ENCODE peak calls at places on chromosomes 2 and 18, in four cellular contexts. One of them, this sample, is unnamed.

GRCh38 chr2:186526281-186526680 is 40.2 kb downstream of the ZC3H15 start:
- DNase-seq in CD8-positive, alpha-beta memory T cell: no peak
- DNase-seq in pancreas: no peak
- DNase-seq in prostate gland: no peak
- DNase-seq in this sample: no peak

GRCh38 chr2:116489944-116490343 is 1324.5 kb upstream of the DDX18 start:
- DNase-seq in CD8-positive, alpha-beta memory T cell: no peak
- DNase-seq in pancreas: no peak
- DNase-seq in prostate gland: no peak
- DNase-seq in this sample: no peak

GRCh38 chr2:39175391-39175790 is 54.5 kb upstream of the SOS1 start:
- DNase-seq in CD8-positive, alpha-beta memory T cell: no peak
- DNase-seq in pancreas: no peak
- DNase-seq in prostate gland: no peak
- DNase-seq in this sample: no peak

GRCh38 chr2:56040189-56040588 is 116.6 kb upstream of the EFEMP1 start:
- DNase-seq in CD8-positive, alpha-beta memory T cell: no peak
- DNase-seq in pancreas: peak; percentile 69
- DNase-seq in prostate gland: no peak
- DNase-seq in this sample: no peak

GRCh38 chr2:12083081-12083569 is 336.7 kb downstream of the LPIN1 start:
- DNase-seq in CD8-positive, alpha-beta memory T cell: no peak
- DNase-seq in pancreas: no peak
- DNase-seq in prostate gland: no peak
- DNase-seq in this sample: no peak

GRCh38 chr2:204665244-204665643 is 120.0 kb downstream of the PARD3B start:
- DNase-seq in CD8-positive, alpha-beta memory T cell: no peak
- DNase-seq in pancreas: no peak
- DNase-seq in prostate gland: no peak
- DNase-seq in this sample: no peak

GRCh38 chr2:233325814-233326213 is 18.2 kb downstream of the SAG start:
- DNase-seq in CD8-positive, alpha-beta memory T cell: no peak
- DNase-seq in pancreas: no peak
- DNase-seq in prostate gland: no peak
- DNase-seq in this sample: no peak

GRCh38 chr2:139916822-139917221 is 1136.6 kb upstream of the NXPH2 start:
- DNase-seq in CD8-positive, alpha-beta memory T cell: no peak
- DNase-seq in pancreas: no peak
- DNase-seq in prostate gland: no peak
- DNase-seq in this sample: no peak

GRCh38 chr2:109591236-109591635 is 22.5 kb downstream of the SEPTIN10 start:
- DNase-seq in CD8-positive, alpha-beta memory T cell: no peak
- DNase-seq in pancreas: no peak
- DNase-seq in prostate gland: no peak
- DNase-seq in this sample: no peak

GRCh38 chr2:69177785-69178636 is 165.0 kb downstream of the ANTXR1 start:
- DNase-seq in CD8-positive, alpha-beta memory T cell: no peak
- DNase-seq in pancreas: peak; percentile 68
- DNase-seq in prostate gland: peak; percentile 33
- DNase-seq in this sample: peak; percentile 91

GRCh38 chr18:30682667-30683066 is 359.9 kb downstream of the DSC3 start:
- DNase-seq in CD8-positive, alpha-beta memory T cell: no peak
- DNase-seq in pancreas: no peak
- DNase-seq in prostate gland: no peak
- DNase-seq in this sample: no peak

GRCh38 chr2:27638023-27638637 is 9.3 kb downstream of the GPN1 start:
- DNase-seq in CD8-positive, alpha-beta memory T cell: no peak
- DNase-seq in pancreas: no peak
- DNase-seq in prostate gland: no peak
- DNase-seq in this sample: no peak

GRCh38 chr18:26756556-26756955 is 109.0 kb downstream of the AQP4 start:
- DNase-seq in CD8-positive, alpha-beta memory T cell: no peak
- DNase-seq in pancreas: no peak
- DNase-seq in prostate gland: no peak
- DNase-seq in this sample: no peak

GRCh38 chr18:44911773-44912172 is 231.1 kb downstream of the SETBP1 start:
- DNase-seq in CD8-positive, alpha-beta memory T cell: no peak
- DNase-seq in pancreas: no peak
- DNase-seq in prostate gland: no peak
- DNase-seq in this sample: no peak

GRCh38 chr2:113324684-113325160 is 46.0 kb upstream of the PAX8 start:
- DNase-seq in CD8-positive, alpha-beta memory T cell: no peak
- DNase-seq in pancreas: peak; percentile 77
- DNase-seq in prostate gland: peak; percentile 24
- DNase-seq in this sample: no peak

GRCh38 chr2:69716555-69717120 is 25.3 kb upstream of the ANXA4 start:
- DNase-seq in CD8-positive, alpha-beta memory T cell: no peak
- DNase-seq in pancreas: no peak
- DNase-seq in prostate gland: no peak
- DNase-seq in this sample: no peak

GRCh38 chr18:14978962-14979535 is 231.1 kb downstream of the ANKRD30B start:
- DNase-seq in CD8-positive, alpha-beta memory T cell: no peak
- DNase-seq in pancreas: no peak
- DNase-seq in prostate gland: no peak
- DNase-seq in this sample: no peak

GRCh38 chr2:240506406-240507059 is 51.3 kb downstream of the ANKMY1 start:
- DNase-seq in CD8-positive, alpha-beta memory T cell: no peak
- DNase-seq in pancreas: no peak
- DNase-seq in prostate gland: peak; percentile 1
- DNase-seq in this sample: no peak

GRCh38 chr2:171161425-171162289 is 964 bp upstream of the TLK1 start:
- DNase-seq in CD8-positive, alpha-beta memory T cell: no peak
- DNase-seq in pancreas: no peak
- DNase-seq in prostate gland: no peak
- DNase-seq in this sample: no peak

GRCh38 chr2:68727698-68728375 is 6.8 kb upstream of the ARHGAP25 start:
- DNase-seq in CD8-positive, alpha-beta memory T cell: no peak
- DNase-seq in pancreas: no peak
- DNase-seq in prostate gland: no peak
- DNase-seq in this sample: no peak

GRCh38 chr2:64105676-64106461 is 38.4 kb downstream of the PELI1 start:
- DNase-seq in CD8-positive, alpha-beta memory T cell: no peak
- DNase-seq in pancreas: no peak
- DNase-seq in prostate gland: no peak
- DNase-seq in this sample: peak; percentile 52

GRCh38 chr18:11947214-11948119 is 33.8 kb upstream of the IMPA2 start:
- DNase-seq in CD8-positive, alpha-beta memory T cell: peak; percentile 15
- DNase-seq in pancreas: peak; percentile 87
- DNase-seq in prostate gland: peak; percentile 83
- DNase-seq in this sample: peak; percentile 94

GRCh38 chr2:37681587-37681986 is 10.1 kb upstream of the CDC42EP3 start:
- DNase-seq in CD8-positive, alpha-beta memory T cell: no peak
- DNase-seq in pancreas: no peak
- DNase-seq in prostate gland: no peak
- DNase-seq in this sample: no peak

GRCh38 chr2:1136807-1137663 is 186.4 kb downstream of the SNTG2 start:
- DNase-seq in CD8-positive, alpha-beta memory T cell: no peak
- DNase-seq in pancreas: no peak
- DNase-seq in prostate gland: no peak
- DNase-seq in this sample: no peak

GRCh38 chr2:217645891-217646290 is 356.9 kb downstream of the TNS1 start:
- DNase-seq in CD8-positive, alpha-beta memory T cell: no peak
- DNase-seq in pancreas: no peak
- DNase-seq in prostate gland: no peak
- DNase-seq in this sample: no peak

GRCh38 chr2:239815638-239816035 is 209.5 kb downstream of the NDUFA10 start:
- DNase-seq in CD8-positive, alpha-beta memory T cell: no peak
- DNase-seq in pancreas: no peak
- DNase-seq in prostate gland: no peak
- DNase-seq in this sample: no peak

GRCh38 chr2:165408191-165408590 is 61.3 kb upstream of the CSRNP3 start:
- DNase-seq in CD8-positive, alpha-beta memory T cell: no peak
- DNase-seq in pancreas: no peak
- DNase-seq in prostate gland: peak; percentile 76
- DNase-seq in this sample: no peak

GRCh38 chr2:134406311-134406710 is 152.4 kb downstream of the MGAT5 start:
- DNase-seq in CD8-positive, alpha-beta memory T cell: no peak
- DNase-seq in pancreas: no peak
- DNase-seq in prostate gland: no peak
- DNase-seq in this sample: no peak

GRCh38 chr18:63206433-63207153 is 113.0 kb downstream of the BCL2 start:
- DNase-seq in CD8-positive, alpha-beta memory T cell: no peak
- DNase-seq in pancreas: no peak
- DNase-seq in prostate gland: no peak
- DNase-seq in this sample: no peak

GRCh38 chr2:185955050-185955449 is 216.4 kb downstream of the FSIP2 start:
- DNase-seq in CD8-positive, alpha-beta memory T cell: no peak
- DNase-seq in pancreas: no peak
- DNase-seq in prostate gland: no peak
- DNase-seq in this sample: no peak

GRCh38 chr2:26580751-26581150 is 60.4 kb downstream of the CIB4 start:
- DNase-seq in CD8-positive, alpha-beta memory T cell: no peak
- DNase-seq in pancreas: peak; percentile 24
- DNase-seq in prostate gland: no peak
- DNase-seq in this sample: peak; percentile 7

GRCh38 chr2:235556901-235557300 is 63.1 kb downstream of the AGAP1 start:
- DNase-seq in CD8-positive, alpha-beta memory T cell: no peak
- DNase-seq in pancreas: no peak
- DNase-seq in prostate gland: no peak
- DNase-seq in this sample: no peak

GRCh38 chr2:200350796-200351195 is 44.3 kb downstream of the SPATS2L start:
- DNase-seq in CD8-positive, alpha-beta memory T cell: no peak
- DNase-seq in pancreas: no peak
- DNase-seq in prostate gland: no peak
- DNase-seq in this sample: no peak

GRCh38 chr2:204505946-204506345 is 39.3 kb upstream of the PARD3B start:
- DNase-seq in CD8-positive, alpha-beta memory T cell: no peak
- DNase-seq in pancreas: no peak
- DNase-seq in prostate gland: no peak
- DNase-seq in this sample: no peak

GRCh38 chr18:10437837-10438236 is 16.6 kb upstream of the APCDD1 start:
- DNase-seq in CD8-positive, alpha-beta memory T cell: no peak
- DNase-seq in pancreas: no peak
- DNase-seq in prostate gland: no peak
- DNase-seq in this sample: no peak

GRCh38 chr2:44777542-44777941 is 164.0 kb upstream of the SIX3 start:
- DNase-seq in CD8-positive, alpha-beta memory T cell: no peak
- DNase-seq in pancreas: no peak
- DNase-seq in prostate gland: no peak
- DNase-seq in this sample: no peak

GRCh38 chr2:62196278-62196901 is 475 bp downstream of the B3GNT2 start:
- DNase-seq in CD8-positive, alpha-beta memory T cell: peak; percentile 48
- DNase-seq in pancreas: peak; percentile 81
- DNase-seq in prostate gland: peak; percentile 33
- DNase-seq in this sample: peak; percentile 84

GRCh38 chr2:67616749-67617148 is 219.6 kb downstream of the ETAA1 start:
- DNase-seq in CD8-positive, alpha-beta memory T cell: no peak
- DNase-seq in pancreas: no peak
- DNase-seq in prostate gland: no peak
- DNase-seq in this sample: no peak

GRCh38 chr18:73848656-73849055 is 299.0 kb downstream of the FBXO15 start:
- DNase-seq in CD8-positive, alpha-beta memory T cell: no peak
- DNase-seq in pancreas: no peak
- DNase-seq in prostate gland: no peak
- DNase-seq in this sample: no peak

GRCh38 chr2:128159437-128159836 is 68.4 kb downstream of the UGGT1 start:
- DNase-seq in CD8-positive, alpha-beta memory T cell: no peak
- DNase-seq in pancreas: no peak
- DNase-seq in prostate gland: no peak
- DNase-seq in this sample: no peak
- H3K36me3 ChIP-seq in CD8-positive, alpha-beta memory T cell: peaks cover 35% of the 10 kb centered on the region
- H3K36me3 ChIP-seq in pancreas: no peaks in the 10 kb centered on the region
- H3K36me3 ChIP-seq in prostate gland: no peaks in the 10 kb centered on the region
- H3K36me3 ChIP-seq in this sample: no peaks in the 10 kb centered on the region

DNA sequence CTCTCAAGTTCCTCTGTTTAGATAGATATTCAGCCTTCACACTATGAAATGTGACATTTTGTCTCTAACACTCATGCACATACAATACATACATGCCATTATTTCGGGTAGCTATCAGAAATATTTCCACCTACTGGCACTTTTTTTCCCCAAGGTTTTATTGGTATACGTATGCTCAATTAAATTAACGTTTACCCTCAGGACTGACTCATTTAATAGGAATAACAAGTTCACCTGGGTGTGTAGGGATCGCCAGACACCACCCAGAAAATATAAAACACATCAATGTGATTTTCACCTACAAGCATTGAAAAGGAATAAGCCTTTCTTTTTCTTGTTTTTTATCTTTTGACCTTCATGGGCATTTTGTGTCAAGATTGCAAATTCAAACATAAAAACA is 138.5 kb upstream of the EPAS1 start:
- DNase-seq in CD8-positive, alpha-beta memory T cell: no peak
- DNase-seq in pancreas: no peak
- DNase-seq in prostate gland: no peak
- DNase-seq in this sample: no peak
- H3K36me3 ChIP-seq in CD8-positive, alpha-beta memory T cell: no peaks in the 10 kb centered on the region
- H3K36me3 ChIP-seq in pancreas: no peaks in the 10 kb centered on the region
- H3K36me3 ChIP-seq in prostate gland: no peaks in the 10 kb centered on the region
- H3K36me3 ChIP-seq in this sample: no peaks in the 10 kb centered on the region

GRCh38 chr2:241677392-241677791 is 9.2 kb downstream of the DTYMK start:
- DNase-seq in CD8-positive, alpha-beta memory T cell: no peak
- DNase-seq in pancreas: no peak
- DNase-seq in prostate gland: no peak
- DNase-seq in this sample: no peak

GRCh38 chr2:241680827-241681599 is 5.6 kb downstream of the DTYMK start:
- DNase-seq in CD8-positive, alpha-beta memory T cell: no peak
- DNase-seq in pancreas: no peak
- DNase-seq in prostate gland: no peak
- DNase-seq in this sample: no peak

GRCh38 chr2:241680044-241680443 is 6.6 kb downstream of the DTYMK start:
- DNase-seq in CD8-positive, alpha-beta memory T cell: no peak
- DNase-seq in pancreas: no peak
- DNase-seq in prostate gland: no peak
- DNase-seq in this sample: no peak

GRCh38 chr2:241678307-241678706 is 8.3 kb downstream of the DTYMK start:
- DNase-seq in CD8-positive, alpha-beta memory T cell: no peak
- DNase-seq in pancreas: no peak
- DNase-seq in prostate gland: peak; percentile 57
- DNase-seq in this sample: no peak

GRCh38 chr2:241678784-241679540 is 7.7 kb downstream of the DTYMK start:
- DNase-seq in CD8-positive, alpha-beta memory T cell: no peak
- DNase-seq in pancreas: no peak
- DNase-seq in prostate gland: no peak
- DNase-seq in this sample: no peak
- H3K36me3 ChIP-seq in CD8-positive, alpha-beta memory T cell: peaks cover 13% of the 10 kb centered on the region
- H3K36me3 ChIP-seq in pancreas: no peaks in the 10 kb centered on the region
- H3K36me3 ChIP-seq in prostate gland: no peaks in the 10 kb centered on the region
- H3K36me3 ChIP-seq in this sample: no peaks in the 10 kb centered on the region

DNA sequence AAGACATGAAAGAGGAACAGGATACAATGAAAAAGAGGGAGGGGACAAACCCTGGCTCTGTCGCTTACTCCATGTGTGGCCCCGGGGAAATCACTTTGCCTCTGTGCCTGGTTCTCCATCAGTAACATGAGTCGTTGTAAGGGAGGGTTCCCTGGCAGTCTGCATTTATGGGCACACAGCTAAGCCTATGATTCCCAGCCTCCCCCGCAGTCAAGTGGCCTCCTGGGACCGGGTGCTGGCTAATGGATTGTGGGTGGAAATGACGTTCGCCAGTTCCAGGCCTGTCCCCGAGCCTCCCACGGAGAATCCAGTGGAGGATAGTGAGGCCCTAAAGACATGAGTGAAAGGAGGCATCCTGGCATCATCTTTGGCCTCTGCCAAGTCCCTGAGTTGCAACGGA is 42.7 kb downstream of the SFXN5 start:
- DNase-seq in CD8-positive, alpha-beta memory T cell: no peak
- DNase-seq in pancreas: no peak
- DNase-seq in prostate gland: no peak
- DNase-seq in this sample: no peak
- H3K36me3 ChIP-seq in CD8-positive, alpha-beta memory T cell: no peaks in the 10 kb centered on the region
- H3K36me3 ChIP-seq in pancreas: no peaks in the 10 kb centered on the region
- H3K36me3 ChIP-seq in prostate gland: no peaks in the 10 kb centered on the region
- H3K36me3 ChIP-seq in this sample: no peaks in the 10 kb centered on the region

GRCh38 chr2:127953128-127953718 is 67.5 kb upstream of the AMMECR1L start:
- DNase-seq in CD8-positive, alpha-beta memory T cell: no peak
- DNase-seq in pancreas: no peak
- DNase-seq in prostate gland: no peak
- DNase-seq in this sample: no peak
- H3K36me3 ChIP-seq in CD8-positive, alpha-beta memory T cell: peaks cover 39% of the 10 kb centered on the region
- H3K36me3 ChIP-seq in pancreas: peaks cover 11% of the 10 kb centered on the region
- H3K36me3 ChIP-seq in prostate gland: peaks cover 10% of the 10 kb centered on the region
- H3K36me3 ChIP-seq in this sample: no peaks in the 10 kb centered on the region

This sample was measured in mucosa of descending colon.